ENCODE peak calls at places on chromosomes 3 and 15, in seven cellular contexts. O is foreskin fibroblast; W is dermis blood vessel endothelial cell; P is naive thymus-derived CD4-positive, alpha-beta T cell; I is stimulated activated CD4-positive, alpha-beta T cell treated with anti-CD3 and anti-CD28 coated beads, Interleukin-2, amount 100 ng/mL, for 48 hours; H is NCI-H2171; Z is NCI-H2081 treated with DMSO at 0.1 percent for 48 hours. Q is an unnamed sample.

GRCh38 chr3:139534992-139535879 is 4.3 kb downstream of the RBP1 start:
- DNase-seq in I (no peak), O (peak), P (no peak), H (peak), W (no peak), Z (peak), Q (peak)

GRCh38 chr15:78599189-78599588 is 21.6 kb downstream of the CHRNA3 start:
- DNase-seq in P (no peak), H (no peak), I (no peak), Z (no peak), W (no peak), O (peak), Q (no peak)

GRCh38 chr15:66178531-66178910 is 75.0 kb downstream of the MEGF11 start:
- DNase-seq in O (no peak), P (no peak), I (no peak), W (no peak), H (no peak), Z (no peak), Q (no peak)

GRCh38 chr3:41683666-41684350 is 278.1 kb downstream of the ULK4 start:
- DNase-seq in W (no peak), I (no peak), O (peak), Z (no peak), H (no peak), P (no peak), Q (no peak)

GRCh38 chr15:27165590-27165989 is 194.6 kb downstream of the GABRG3 start:
- DNase-seq in Z (no peak), W (no peak), H (no peak), O (no peak), I (no peak), P (no peak), Q (no peak)

GRCh38 chr15:89203705-89204273 is 17.6 kb downstream of the RLBP1 start:
- DNase-seq in I (no peak), H (no peak), W (no peak), Z (no peak), O (no peak), P (no peak), Q (no peak)

GRCh38 chr3:24242012-24242698 is 252.5 kb downstream of the THRB start:
- DNase-seq in H (no peak), W (peak), O (peak), P (no peak), I (no peak), Z (no peak), Q (peak)

GRCh38 chr15:101045236-101045646 is 126.1 kb downstream of the LRRK1 start:
- DNase-seq in W (peak), O (peak), P (no peak), I (no peak), H (no peak), Z (no peak), Q (peak)

GRCh38 chr3:46705022-46705530 is 3.9 kb downstream of the TMIE start:
- DNase-seq in I (peak), Z (peak), H (no peak), P (peak), O (peak), W (peak), Q (peak)

GRCh38 chr3:10185804-10186762 is 21.4 kb downstream of the IRAK2 start:
- DNase-seq in I (no peak), H (no peak), O (peak), P (no peak), Z (no peak), W (no peak), Q (no peak)

GRCh38 chr15:96331942-96332853 is 1.7 kb downstream of the NR2F2 start:
- DNase-seq in W (peak), I (no peak), Z (no peak), P (no peak), O (peak), H (peak), Q (no peak)

GRCh38 chr3:120203016-120203415 is 82.0 kb downstream of the GPR156 start:
- DNase-seq in H (peak), O (peak), Z (no peak), I (no peak), W (peak), P (no peak), Q (no peak)

GRCh38 chr15:78000089-78000926 is 77.2 kb downstream of the TBC1D2B start:
- DNase-seq in W (peak), P (peak), I (peak), H (no peak), O (peak), Z (no peak), Q (peak)

GRCh38 chr15:29740692-29741311 is 81.5 kb downstream of the TJP1 start:
- DNase-seq in I (no peak), P (no peak), Z (no peak), O (peak), W (peak), H (no peak), Q (no peak)

GRCh38 chr3:44159901-44160300 is 81.8 kb upstream of the TOPAZ1 start:
- DNase-seq in P (no peak), I (no peak), Z (no peak), O (no peak), H (no peak), W (no peak), Q (no peak)

GRCh38 chr15:62887113-62887570 is 155.4 kb upstream of the TPM1 start:
- DNase-seq in W (no peak), I (no peak), O (peak), P (no peak), H (no peak), Z (no peak), Q (no peak)

GRCh38 chr3:77426531-77426930 is 386.6 kb downstream of the ROBO2 start:
- DNase-seq in P (no peak), Z (no peak), H (no peak), O (no peak), W (no peak), I (no peak), Q (no peak)

GRCh38 chr3:151171145-151171544 is 31.9 kb downstream of the GPR171 start:
- DNase-seq in H (no peak), P (peak), O (peak), I (no peak), Z (no peak), W (no peak), Q (no peak)

GRCh38 chr3:152718810-152719209 is 116.1 kb upstream of the P2RY1 start:
- DNase-seq in I (no peak), P (no peak), H (no peak), Z (no peak), W (no peak), O (peak), Q (no peak)

GRCh38 chr3:62622553-62623174 is 249.3 kb upstream of the FEZF2 start:
- DNase-seq in O (peak), P (no peak), H (no peak), I (no peak), W (peak), Z (peak), Q (no peak)

GRCh38 chr15:65249641-65250040 is 37.0 kb downstream of the PARP16 start:
- DNase-seq in Z (no peak), W (no peak), O (no peak), I (peak), H (no peak), P (no peak), Q (no peak)

GRCh38 chr3:50599716-50600118 is 11.9 kb downstream of the CISH start:
- DNase-seq in Z (no peak), I (no peak), H (no peak), O (no peak), W (no peak), P (no peak), Q (no peak)

GRCh38 chr15:73550190-73550589 is 83.0 kb downstream of the NPTN start:
- DNase-seq in I (no peak), Z (no peak), P (no peak), H (no peak), W (no peak), O (peak), Q (no peak)

GRCh38 chr15:51625236-51625635 is 2.7 kb upstream of the DMXL2 start:
- DNase-seq in W (no peak), Z (no peak), O (no peak), I (no peak), H (no peak), P (no peak), Q (no peak)

GRCh38 chr3:30689202-30689641 is 82.8 kb downstream of the TGFBR2 start:
- DNase-seq in H (no peak), O (peak), Z (no peak), P (no peak), W (peak), I (no peak), Q (peak)

GRCh38 chr3:135083179-135083578 is 288.1 kb downstream of the EPHB1 start:
- DNase-seq in W (no peak), I (no peak), P (no peak), O (no peak), Z (no peak), H (no peak), Q (no peak)

GRCh38 chr3:71118406-71118805 is 465.1 kb downstream of the FOXP1 start:
- DNase-seq in O (no peak), Z (no peak), P (no peak), I (no peak), H (no peak), W (no peak), Q (no peak)

GRCh38 chr3:154690413-154690812 is 260.4 kb upstream of the GPR149 start:
- DNase-seq in P (no peak), H (no peak), Z (no peak), I (no peak), O (no peak), W (no peak), Q (no peak)

GRCh38 chr3:101009386-101009785 is 16.2 kb upstream of the ABI3BP start:
- DNase-seq in H (no peak), Z (no peak), O (peak), I (no peak), W (no peak), P (no peak), Q (no peak)

Q was measured in stomach.